ENCODE peak calls at places on chromosomes 11 and 22, in four cellular contexts. T is thoracic aorta; W is MM.1S; N is activated CD8-positive, alpha-beta T cell treated with anti-CD3 and anti-CD28 coated beads for 36 hours. Y is an unnamed sample.
A peak's percentile ranks its signal among the peaks of the same experiment; 100 is the strongest.

GRCh38 chr22:41511521-41511968 is 32.7 kb downstream of the POLR3H start:
- DNase-seq in W (no peak), N (no peak), T (no peak), Y (no peak)

GRCh38 chr11:119474682-119475596 is 52.0 kb upstream of the THY1 start:
- DNase-seq in T (peak; percentile 23), W (peak; percentile 46), N (peak; percentile 72), Y (peak; percentile 77)

GRCh38 chr11:111066861-111067260 is 178.7 kb upstream of the POU2AF2 start:
- DNase-seq in W (no peak), N (no peak), T (no peak), Y (no peak)

GRCh38 chr11:74443071-74443864 is 24.1 kb downstream of the KCNE3 start:
- DNase-seq in W (no peak), T (no peak), N (no peak), Y (no peak)

GRCh38 chr11:66720223-66720898 is 8.7 kb downstream of the SPTBN2 start:
- DNase-seq in N (peak; percentile 81), W (no peak), T (no peak), Y (no peak)

GRCh38 chr11:46307785-46308341 is 30.4 kb downstream of the CREB3L1 start:
- DNase-seq in W (no peak), N (no peak), T (no peak), Y (no peak)

GRCh38 chr11:4072668-4073285 is 21.8 kb upstream of the RRM1 start:
- DNase-seq in N (peak; percentile 49), W (peak; percentile 63), T (no peak), Y (peak; percentile 54)

GRCh38 chr11:16356751-16357365 is 512 bp upstream of the SOX6 start:
- DNase-seq in T (no peak), W (no peak), N (no peak), Y (no peak)

GRCh38 chr11:118238397-118238796 is 13.6 kb upstream of the JAML start:
- DNase-seq in N (no peak), W (no peak), T (no peak), Y (no peak)

GRCh38 chr11:44223261-44223660 is 86.7 kb downstream of the ALX4 start:
- DNase-seq in W (no peak), T (no peak), N (no peak), Y (no peak)

GRCh38 chr11:67307545-67308001 is 4.2 kb downstream of the SSH3 start:
- DNase-seq in N (no peak), T (no peak), W (no peak), Y (no peak)

GRCh38 chr11:72225411-72225951 is 914 bp downstream of the INPPL1 start:
- DNase-seq in N (peak; percentile 61), W (no peak), T (no peak), Y (peak; percentile 30)

GRCh38 chr11:61967924-61968757 is 707 bp upstream of the FTH1 start:
- DNase-seq in T (no peak), W (no peak), N (peak; percentile 59), Y (peak; percentile 73)

GRCh38 chr11:74417379-74417804 is 19.2 kb upstream of the PGM2L1 start:
- DNase-seq in W (no peak), N (no peak), T (no peak), Y (no peak)

GRCh38 chr11:43930868-43931716 is 11.3 kb upstream of the C11orf96 start:
- DNase-seq in W (peak; percentile 62), N (no peak), T (no peak), Y (no peak)

GRCh38 chr11:93476796-93477195 is 66.4 kb downstream of the SMCO4 start:
- DNase-seq in W (no peak), T (no peak), N (no peak), Y (no peak)

GRCh38 chr22:39253427-39254070 is 8.8 kb upstream of the PDGFB start:
- DNase-seq in T (peak; percentile 58), W (peak; percentile 42), N (peak; percentile 67), Y (peak; percentile 69)

GRCh38 chr11:14424096-14424495 is 65.1 kb upstream of the RRAS2 start:
- DNase-seq in T (no peak), W (no peak), N (no peak), Y (no peak)

GRCh38 chr22:31139866-31140716 is at the start of gene PLA2G3:
- DNase-seq in W (no peak), N (no peak), T (no peak), Y (no peak)

GRCh38 chr11:287821-288327 is 1.1 kb upstream of the PGGHG start:
- DNase-seq in N (no peak), W (no peak), T (no peak), Y (peak; percentile 40)

GRCh38 chr22:47192651-47193437 is 430.4 kb downstream of the TBC1D22A start:
- DNase-seq in T (no peak), W (no peak), N (peak; percentile 31), Y (no peak)

GRCh38 chr11:43542734-43543133 is 137.8 kb upstream of the HSD17B12 start:
- DNase-seq in W (no peak), N (no peak), T (no peak), Y (no peak)

GRCh38 chr11:95097209-95097608 is 7.6 kb downstream of the ENDOD1 start:
- DNase-seq in T (no peak), W (no peak), N (no peak), Y (no peak)

GRCh38 chr11:128476031-128476430 is 111.3 kb downstream of the ETS1 start:
- DNase-seq in T (no peak), W (no peak), N (no peak), Y (no peak)

GRCh38 chr11:20031155-20032001 is 128.9 kb downstream of the DBX1 start:
- DNase-seq in T (no peak), W (no peak), N (no peak), Y (no peak)

GRCh38 chr11:86538223-86538548 is 134.2 kb downstream of the ME3 start:
- DNase-seq in T (no peak), W (no peak), N (no peak), Y (no peak)

GRCh38 chr11:110467556-110467955 is 37.8 kb downstream of the FDX1 start:
- DNase-seq in T (no peak), N (no peak), W (no peak), Y (no peak)

GRCh38 chr11:108788565-108789199 is 123.8 kb downstream of the DDX10 start:
- DNase-seq in T (no peak), W (peak; percentile 30), N (no peak), Y (peak; percentile 11)

GRCh38 chr11:14342906-14343305 is 16.1 kb downstream of the RRAS2 start:
- DNase-seq in N (no peak), W (peak; percentile 61), T (no peak), Y (no peak)

GRCh38 chr11:130813196-130813595 is 103.1 kb downstream of the SNX19 start:
- DNase-seq in N (no peak), T (no peak), W (no peak), Y (no peak)

GRCh38 chr11:36333897-36334296 is 37.8 kb downstream of the PRR5L start:
- DNase-seq in N (no peak), T (no peak), W (peak; percentile 12), Y (no peak)

GRCh38 chr22:47561115-47561675 is 798.7 kb downstream of the TBC1D22A start:
- DNase-seq in W (no peak), T (no peak), N (no peak), Y (no peak)

GRCh38 chr11:75476716-75477613 is 44.0 kb upstream of the KLHL35 start:
- DNase-seq in T (no peak), N (no peak), W (no peak), Y (no peak)

GRCh38 chr22:38489142-38489541 is 17.0 kb downstream of the DDX17 start:
- DNase-seq in N (no peak), T (no peak), W (no peak), Y (no peak)

GRCh38 chr22:38218661-38219331 is 17.0 kb downstream of the MAFF start:
- DNase-seq in N (peak; percentile 35), W (peak; percentile 66), T (peak; percentile 43), Y (peak; percentile 47)

GRCh38 chr11:73085189-73085875 is 56.8 kb downstream of the FCHSD2 start:
- DNase-seq in W (no peak), N (no peak), T (no peak), Y (no peak)

GRCh38 chr22:30878516-30879365 is 89.8 kb downstream of the MORC2 start:
- DNase-seq in W (no peak), T (no peak), N (no peak), Y (no peak)

GRCh38 chr22:37906364-37907008 is 389 bp downstream of the MICALL1 start:
- DNase-seq in N (peak; percentile 51), W (peak; percentile 38), T (no peak), Y (peak; percentile 79)

GRCh38 chr11:104410336-104410735 is 246.4 kb upstream of the PDGFD start:
- DNase-seq in T (no peak), W (no peak), N (no peak), Y (no peak)

GRCh38 chr11:104402812-104403521 is 239.0 kb upstream of the PDGFD start:
- DNase-seq in N (no peak), W (no peak), T (no peak), Y (no peak)

GRCh38 chr11:104408630-104409029 is 244.7 kb upstream of the PDGFD start:
- DNase-seq in W (no peak), N (no peak), T (no peak), Y (no peak)

GRCh38 chr11:104405277-104405676 is 241.3 kb upstream of the PDGFD start:
- DNase-seq in T (no peak), W (no peak), N (no peak), Y (no peak)
- TF ChIP-seq CTCF in T (no peak), W (no peak), N (no peak), Y (no peak)

GRCh38 chr22:17865183-17866055 is 91.2 kb upstream of the BID start:
- DNase-seq in N (no peak), T (no peak), W (no peak), Y (no peak)
- TF ChIP-seq CTCF in N (no peak), T (no peak), W (no peak), Y (no peak)

GRCh38 chr11:11763796-11764427 is 77.9 kb upstream of the USP47 start:
- DNase-seq in W (no peak), T (no peak), N (no peak), Y (no peak)
- TF ChIP-seq CTCF in W (no peak), T (no peak), N (no peak), Y (no peak)

DNA sequence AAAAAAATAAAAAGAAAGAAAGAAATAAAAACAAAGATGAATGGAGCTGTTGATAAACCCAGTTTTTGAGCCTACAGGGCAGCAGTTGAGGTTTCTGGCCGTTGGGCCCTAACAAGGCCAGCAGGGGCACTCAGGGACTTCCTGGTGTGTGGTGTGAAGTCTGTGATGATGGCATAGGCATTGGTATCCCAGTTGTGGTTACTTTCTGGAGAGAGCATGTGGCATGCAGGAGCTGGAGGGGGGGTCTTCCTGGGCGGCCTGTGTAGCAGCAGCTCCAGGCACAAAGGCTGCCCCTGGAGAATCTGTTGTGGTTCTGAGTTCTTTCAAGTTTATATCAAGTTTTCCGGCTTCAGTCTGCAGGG is 2.0 kb upstream of the TXNRD2 start:
- DNase-seq in T (no peak), W (peak; percentile 14), N (no peak), Y (peak; percentile 44)
- TF ChIP-seq CTCF in T (peak; percentile 9), W (no peak), N (no peak), Y (peak; percentile 15)

Y was measured in GM20000.